ENCODE peak calls at places on chromosomes 12 and 14, in nine cellular contexts. L is activated CD4-positive, alpha-beta T cell treated with anti-CD3 and anti-CD28 coated beads for 1 hour; S is T-helper 2 cell; K is EH; V is neuronal stem cell; D is neural crest cell; H is IMR-90; W is NCI-H1105 treated with DMSO at 0.1 percent for 48 hours; T is sigmoid colon. N is an unnamed sample.

GRCh38 chr12:29762637-29763300 is 21.0 kb downstream of the TMTC1 start:
- DNase-seq in L (no peak), S (no peak), K (no peak), V (no peak), D (no peak), H (no peak), W (no peak), T (peak; percentile 77), N (no peak)

GRCh38 chr12:14261096-14261495 is 104.4 kb upstream of the ATF7IP start:
- DNase-seq in L (no peak), S (no peak), K (no peak), V (no peak), D (no peak), H (no peak), W (no peak), T (no peak), N (no peak)

GRCh38 chr12:124915249-124916236 is 1.1 kb upstream of the UBC start:
- DNase-seq in L (no peak), S (no peak), K (peak; percentile 60), V (no peak), D (no peak), H (peak; percentile 21), W (no peak), T (peak; percentile 80), N (no peak)

GRCh38 chr12:45299132-45299692 is 83.3 kb downstream of the ANO6 start:
- DNase-seq in L (no peak), S (no peak), K (peak; percentile 84), V (no peak), D (no peak), H (peak; percentile 64), W (peak; percentile 17), T (no peak), N (no peak)

GRCh38 chr12:46265102-46265501 is 3.7 kb downstream of the SLC38A1 start:
- DNase-seq in L (no peak), S (no peak), K (no peak), V (no peak), D (no peak), H (no peak), W (no peak), T (no peak), N (no peak)

GRCh38 chr14:70901218-70901772 is 6.0 kb upstream of the PCNX1 start:
- DNase-seq in L (no peak), S (no peak), K (peak; percentile 80), V (no peak), D (no peak), H (peak; percentile 66), W (no peak), T (no peak), N (no peak)

GRCh38 chr12:2580821-2581220 is 213.9 kb upstream of the FKBP4 start:
- DNase-seq in L (no peak), S (no peak), K (peak; percentile 47), V (no peak), D (no peak), H (peak; percentile 83), W (no peak), T (no peak), N (no peak)

GRCh38 chr12:76943004-76943403 is 64.2 kb upstream of the CSRP2 start:
- DNase-seq in L (no peak), S (no peak), K (peak; percentile 37), V (no peak), D (no peak), H (no peak), W (no peak), T (no peak), N (no peak)

GRCh38 chr14:36208690-36209278 is 32.3 kb upstream of the PTCSC3 start:
- DNase-seq in L (no peak), S (no peak), K (no peak), V (no peak), D (no peak), H (no peak), W (peak; percentile 80), T (no peak), N (no peak)

GRCh38 chr14:104094709-104095425 is 9.4 kb downstream of the ASPG start:
- DNase-seq in L (peak; percentile 60), S (peak; percentile 61), K (peak; percentile 32), V (peak; percentile 76), D (peak; percentile 93), H (no peak), W (peak; percentile 50), T (no peak), N (peak; percentile 20)

GRCh38 chr12:125330645-125331341 is 265.6 kb downstream of the AACS start:
- DNase-seq in L (peak; percentile 10), S (peak; percentile 26), K (peak; percentile 22), V (peak; percentile 84), D (peak; percentile 92), H (no peak), W (peak; percentile 44), T (peak; percentile 73), N (peak; percentile 57)

GRCh38 chr12:38502420-38502819 is 185.8 kb downstream of the ALG10B start:
- DNase-seq in L (no peak), S (no peak), K (no peak), V (no peak), D (no peak), H (no peak), W (no peak), T (no peak), N (no peak)

GRCh38 chr14:92037989-92038388 is 1.9 kb downstream of the TRIP11 start:
- DNase-seq in L (no peak), S (no peak), K (peak; percentile 7), V (no peak), D (no peak), H (peak; percentile 1), W (no peak), T (no peak), N (no peak)

GRCh38 chr14:22977684-22978486 is 4.5 kb downstream of the AJUBA start:
- DNase-seq in L (no peak), S (no peak), K (peak; percentile 93), V (peak; percentile 93), D (peak; percentile 54), H (peak; percentile 67), W (no peak), T (peak; percentile 78), N (peak; percentile 92)

GRCh38 chr12:67981236-67982164 is 7.7 kb upstream of the IFNG-AS1 start:
- DNase-seq in L (no peak), S (no peak), K (peak; percentile 96), V (no peak), D (no peak), H (peak; percentile 89), W (no peak), T (no peak), N (no peak)

GRCh38 chr12:76866726-76867125 is 12.1 kb downstream of the CSRP2 start:
- DNase-seq in L (no peak), S (no peak), K (peak; percentile 49), V (peak; percentile 54), D (no peak), H (peak; percentile 77), W (no peak), T (no peak), N (no peak)

GRCh38 chr14:38255673-38256357 is at the start of gene CLEC14A:
- DNase-seq in L (no peak), S (peak; percentile 30), K (peak; percentile 12), V (no peak), D (peak; percentile 23), H (no peak), W (no peak), T (no peak), N (no peak)

GRCh38 chr12:101671157-101671791 is 26.2 kb upstream of the CHPT1 start:
- DNase-seq in L (no peak), S (peak; percentile 84), K (no peak), V (no peak), D (no peak), H (no peak), W (no peak), T (no peak), N (no peak)

GRCh38 chr14:49770212-49770817 is 2.4 kb downstream of the KLHDC2 start:
- DNase-seq in L (no peak), S (no peak), K (peak; percentile 77), V (no peak), D (no peak), H (peak; percentile 5), W (no peak), T (no peak), N (no peak)

GRCh38 chr14:102568115-102568614 is 24.3 kb upstream of the RCOR1 start:
- DNase-seq in L (peak; percentile 21), S (peak; percentile 77), K (no peak), V (no peak), D (no peak), H (no peak), W (no peak), T (no peak), N (no peak)

GRCh38 chr12:130780880-130781575 is 58.0 kb downstream of the STX2 start:
- DNase-seq in L (no peak), S (no peak), K (no peak), V (no peak), D (no peak), H (no peak), W (no peak), T (no peak), N (no peak)

GRCh38 chr12:105960319-105961076 is 178.3 kb downstream of the NUAK1 start:
- DNase-seq in L (no peak), S (peak; percentile 9), K (peak; percentile 79), V (no peak), D (no peak), H (no peak), W (no peak), T (no peak), N (no peak)

GRCh38 chr12:53538209-53538689 is 31.0 kb upstream of the NPFF start:
- DNase-seq in L (no peak), S (no peak), K (peak; percentile 54), V (no peak), D (no peak), H (peak; percentile 68), W (peak; percentile 35), T (peak; percentile 73), N (no peak)

N was measured in NT2/D1.